ENCODE peak calls at places on chromosomes 16 and 17, in four cellular contexts. G is osteocyte, O is cardiac muscle cell, N is mucosa of descending colon. B is an unnamed sample.

GRCh38 chr17:29148257-29148789 is 31.9 kb downstream of the MYO18A start:
- DNase-seq in G (no peak), O (peak; percentile 22), N (no peak), B (no peak)

GRCh38 chr17:6927290-6927844 is 68.5 kb upstream of the ALOX12 start:
- DNase-seq in G (no peak), O (no peak), N (no peak), B (no peak)

GRCh38 chr17:7393613-7394451 is 493 bp downstream of the PLSCR3 start:
- DNase-seq in G (no peak), O (peak; percentile 60), N (peak; percentile 62), B (no peak)

GRCh38 chr17:18314059-18314730 is 599 bp downstream of the TOP3A start:
- DNase-seq in G (no peak), O (peak; percentile 29), N (no peak), B (no peak)

GRCh38 chr16:70391881-70392481 is 45.3 kb downstream of the DDX19A start:
- DNase-seq in G (no peak), O (no peak), N (no peak), B (no peak)

GRCh38 chr17:49592263-49592662 is 16.6 kb downstream of the NXPH3 start:
- DNase-seq in G (no peak), O (peak; percentile 41), N (no peak), B (no peak)

GRCh38 chr17:82776454-82776853 is 24.6 kb downstream of the TBCD start:
- DNase-seq in G (no peak), O (no peak), N (no peak), B (no peak)

GRCh38 chr17:6454495-6455320 is 10.5 kb downstream of the PIMREG start:
- DNase-seq in G (no peak), O (no peak), N (no peak), B (no peak)

GRCh38 chr16:11587643-11588247 is 1.0 kb upstream of the LITAF start:
- DNase-seq in G (no peak), O (no peak), N (peak; percentile 26), B (no peak)

GRCh38 chr16:11916524-11917285 is 949 bp upstream of the GSPT1 start:
- DNase-seq in G (no peak), O (no peak), N (peak; percentile 61), B (no peak)

GRCh38 chr16:80317132-80318098 is 223.4 kb upstream of the DYNLRB2 start:
- DNase-seq in G (no peak), O (peak; percentile 92), N (no peak), B (no peak)

GRCh38 chr17:13393841-13394710 is 207.7 kb downstream of the HS3ST3A1 start:
- DNase-seq in G (no peak), O (peak; percentile 87), N (no peak), B (no peak)

GRCh38 chr16:23182675-23183485 is at the start of gene SCNN1G:
- DNase-seq in G (no peak), O (peak; percentile 39), N (peak; percentile 55), B (no peak)

GRCh38 chr17:10649031-10649430 is 8.1 kb downstream of the MYH3 start:
- DNase-seq in G (no peak), O (no peak), N (no peak), B (no peak)

GRCh38 chr17:40320771-40321501 is 12.0 kb downstream of the RARA start:
- DNase-seq in G (no peak), O (no peak), N (peak; percentile 65), B (no peak)

GRCh38 chr17:64125937-64126336 is 4.0 kb downstream of the ERN1 start:
- DNase-seq in G (no peak), O (no peak), N (no peak), B (no peak)

GRCh38 chr17:49061524-49061943 is 64.3 kb downstream of the IGF2BP1 start:
- DNase-seq in G (no peak), O (no peak), N (no peak), B (no peak)

GRCh38 chr17:79133986-79134385 is 59.4 kb downstream of the ENGASE start:
- DNase-seq in G (no peak), O (no peak), N (no peak), B (no peak)

GRCh38 chr16:1822801-1823200 is 3.8 kb downstream of the HAGH start:
- DNase-seq in G (no peak), O (no peak), N (peak; percentile 24), B (no peak)

GRCh38 chr16:1821861-1822611 is 4.6 kb downstream of the HAGH start:
- DNase-seq in G (no peak), O (no peak), N (no peak), B (no peak)

GRCh38 chr16:1825864-1826690 is 548 bp downstream of the HAGH start:
- DNase-seq in G (no peak), O (peak; percentile 82), N (peak; percentile 80), B (no peak)

GRCh38 chr16:1825381-1825863 is 1.2 kb downstream of the HAGH start:
- DNase-seq in G (no peak), O (no peak), N (peak; percentile 21), B (no peak)

DNA sequence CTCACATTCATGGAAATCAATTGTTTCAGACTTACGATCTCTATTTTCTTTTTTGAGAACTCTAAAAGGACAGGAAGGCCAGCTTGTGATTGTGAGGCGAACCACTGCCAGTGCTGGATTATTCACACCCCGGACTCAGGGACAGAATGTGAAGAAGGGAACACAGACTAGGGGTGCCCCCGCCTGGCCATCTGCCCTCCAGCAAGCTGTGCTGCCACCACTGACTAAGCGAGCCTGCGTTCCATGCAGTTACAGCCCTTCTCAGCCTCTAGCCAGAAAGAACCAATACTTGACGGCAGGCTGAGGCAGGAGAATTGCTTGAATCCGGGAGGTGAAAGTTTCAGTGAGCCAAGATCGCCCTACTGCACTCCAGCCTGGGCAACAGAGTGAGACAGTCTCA is 2.8 kb downstream of the HAGH start:
- DNase-seq in G (no peak), O (peak; percentile 58), N (peak; percentile 29), B (no peak)
- TF ChIP-seq CTCF in G (peak; percentile 21), O (peak; percentile 35), N (no peak), B (peak; percentile 21)

GRCh38 chr16:69327585-69328310 is 2.6 kb downstream of the PDF start:
- DNase-seq in G (no peak), O (no peak), N (no peak), B (no peak)
- TF ChIP-seq CTCF in G (no peak), O (no peak), N (no peak), B (no peak)

DNA sequence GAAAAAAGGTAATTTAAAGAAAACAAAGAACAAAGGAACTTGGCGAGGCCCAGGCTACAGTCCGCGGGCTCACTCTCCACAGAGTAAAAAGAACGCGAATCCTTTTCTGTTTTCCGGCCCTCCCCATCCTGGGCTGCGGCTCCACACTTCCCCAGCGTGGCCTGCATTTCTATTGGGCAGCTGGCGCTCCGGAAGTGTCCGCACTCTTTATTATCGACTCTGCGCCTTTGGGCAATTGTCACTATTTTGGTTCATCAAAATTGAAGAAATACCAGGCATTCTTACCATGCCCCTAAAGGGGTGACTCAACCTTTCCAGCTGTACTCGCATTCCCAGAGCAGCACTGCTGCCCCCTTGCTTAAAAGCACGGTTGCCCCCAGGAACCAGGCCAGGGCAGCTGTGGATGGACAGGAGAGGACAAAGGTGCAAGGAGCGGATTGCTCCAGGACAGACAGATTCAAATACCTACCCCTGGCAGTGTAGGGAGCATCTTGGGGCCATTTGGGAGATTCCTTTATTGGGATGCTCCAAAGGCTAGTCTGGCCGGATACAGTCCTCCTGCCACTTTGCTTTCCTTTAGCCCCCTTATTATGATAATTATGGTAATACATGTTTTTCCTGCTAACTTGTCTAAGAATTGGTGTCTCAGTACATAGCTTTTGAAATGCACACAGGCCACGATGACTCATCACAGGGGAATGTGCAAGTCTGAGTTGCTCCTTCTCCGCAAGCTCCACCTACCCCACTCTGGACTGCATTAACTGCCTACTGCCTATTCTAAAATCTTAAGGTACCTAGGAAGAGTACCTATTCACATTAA is 985 bp upstream of the SLFN12 start:
- DNase-seq in G (peak; percentile 88), O (peak; percentile 65), N (peak; percentile 34), B (no peak)
- TF ChIP-seq CTCF in G (peak; percentile 57), O (peak; percentile 34), N (no peak), B (no peak)

GRCh38 chr16:16127469-16128116 is 95.7 kb downstream of the ABCC6 start:
- DNase-seq in G (no peak), O (peak; percentile 83), N (peak; percentile 77), B (no peak)
- TF ChIP-seq CTCF in G (peak; percentile 80), O (peak; percentile 88), N (peak; percentile 89), B (peak; percentile 90)

B was measured in type B pancreatic cell.